ENCODE peak calls at places on chromosomes 6 and 20, in four cellular contexts. One of them, this sample, is unnamed.

GRCh38 chr6:47308223-47308567 is 1.5 kb downstream of the TNFRSF21 start:
- DNase-seq in cardiac muscle cell: peak; percentile 10
- DNase-seq in uterus: no peak
- DNase-seq in heart right ventricle: no peak
- DNase-seq in this sample: no peak

GRCh38 chr6:106858653-106859092 is 115.9 kb downstream of the CD24 start:
- DNase-seq in cardiac muscle cell: no peak
- DNase-seq in uterus: peak; percentile 62
- DNase-seq in heart right ventricle: no peak
- DNase-seq in this sample: no peak

GRCh38 chr6:16481680-16482079 is 243.3 kb downstream of the GMPR start:
- DNase-seq in cardiac muscle cell: no peak
- DNase-seq in uterus: no peak
- DNase-seq in heart right ventricle: no peak
- DNase-seq in this sample: no peak

GRCh38 chr6:30960907-30961673 is 20.3 kb downstream of the MUCL3 start:
- DNase-seq in cardiac muscle cell: no peak
- DNase-seq in uterus: no peak
- DNase-seq in heart right ventricle: no peak
- DNase-seq in this sample: no peak

GRCh38 chr6:142861711-142862110 is 83.3 kb downstream of the HIVEP2 start:
- DNase-seq in cardiac muscle cell: no peak
- DNase-seq in uterus: no peak
- DNase-seq in heart right ventricle: no peak
- DNase-seq in this sample: no peak

GRCh38 chr6:72784581-72784980 is 162.7 kb downstream of the KCNQ5 start:
- DNase-seq in cardiac muscle cell: no peak
- DNase-seq in uterus: no peak
- DNase-seq in heart right ventricle: no peak
- DNase-seq in this sample: no peak

GRCh38 chr6:33927112-33927511 is 123.3 kb upstream of the MLN start:
- DNase-seq in cardiac muscle cell: no peak
- DNase-seq in uterus: no peak
- DNase-seq in heart right ventricle: no peak
- DNase-seq in this sample: no peak

GRCh38 chr20:60255866-60256265 is 297.6 kb downstream of the CDH26 start:
- DNase-seq in cardiac muscle cell: no peak
- DNase-seq in uterus: no peak
- DNase-seq in heart right ventricle: no peak
- DNase-seq in this sample: no peak

GRCh38 chr6:138654715-138655634 is 118.6 kb upstream of the CCDC28A start:
- DNase-seq in cardiac muscle cell: no peak
- DNase-seq in uterus: no peak
- DNase-seq in heart right ventricle: no peak
- DNase-seq in this sample: no peak

GRCh38 chr6:87660226-87660886 is 41.7 kb downstream of the AKIRIN2 start:
- DNase-seq in cardiac muscle cell: no peak
- DNase-seq in uterus: no peak
- DNase-seq in heart right ventricle: no peak
- DNase-seq in this sample: no peak

GRCh38 chr20:5612476-5613291 is 137.5 kb upstream of the SHLD1 start:
- DNase-seq in cardiac muscle cell: no peak
- DNase-seq in uterus: no peak
- DNase-seq in heart right ventricle: no peak
- DNase-seq in this sample: no peak

GRCh38 chr20:48629960-48630315 is 197.9 kb downstream of the PREX1 start:
- DNase-seq in cardiac muscle cell: no peak
- DNase-seq in uterus: no peak
- DNase-seq in heart right ventricle: no peak
- DNase-seq in this sample: no peak

GRCh38 chr6:25832307-25832662 is 433 bp upstream of the SLC17A1 start:
- DNase-seq in cardiac muscle cell: no peak
- DNase-seq in uterus: no peak
- DNase-seq in heart right ventricle: no peak
- DNase-seq in this sample: no peak

GRCh38 chr6:163731215-163732013 is 316.9 kb downstream of the QKI start:
- DNase-seq in cardiac muscle cell: no peak
- DNase-seq in uterus: no peak
- DNase-seq in heart right ventricle: no peak
- DNase-seq in this sample: no peak

GRCh38 chr6:16982827-16983226 is 119.0 kb upstream of the STMND1 start:
- DNase-seq in cardiac muscle cell: no peak
- DNase-seq in uterus: no peak
- DNase-seq in heart right ventricle: no peak
- DNase-seq in this sample: no peak

GRCh38 chr6:40210628-40211056 is 276.4 kb upstream of the MOCS1 start:
- DNase-seq in cardiac muscle cell: no peak
- DNase-seq in uterus: no peak
- DNase-seq in heart right ventricle: no peak
- DNase-seq in this sample: no peak

GRCh38 chr20:11849976-11850670 is 67.6 kb upstream of the BTBD3 start:
- DNase-seq in cardiac muscle cell: no peak
- DNase-seq in uterus: no peak
- DNase-seq in heart right ventricle: no peak
- DNase-seq in this sample: no peak

GRCh38 chr6:77136086-77136485 is 327.2 kb downstream of the HTR1B start:
- DNase-seq in cardiac muscle cell: no peak
- DNase-seq in uterus: no peak
- DNase-seq in heart right ventricle: no peak
- DNase-seq in this sample: no peak

GRCh38 chr6:43089874-43090556 is 13.9 kb downstream of the PTK7 start:
- DNase-seq in cardiac muscle cell: no peak
- DNase-seq in uterus: no peak
- DNase-seq in heart right ventricle: no peak
- DNase-seq in this sample: peak; percentile 33

GRCh38 chr6:16324622-16325225 is 86.3 kb downstream of the GMPR start:
- DNase-seq in cardiac muscle cell: no peak
- DNase-seq in uterus: no peak
- DNase-seq in heart right ventricle: no peak
- DNase-seq in this sample: no peak

GRCh38 chr6:23655502-23655901 is 470.5 kb upstream of the NRSN1 start:
- DNase-seq in cardiac muscle cell: no peak
- DNase-seq in uterus: no peak
- DNase-seq in heart right ventricle: no peak
- DNase-seq in this sample: no peak

GRCh38 chr6:163398104-163398503 is 16.4 kb upstream of the QKI start:
- DNase-seq in cardiac muscle cell: no peak
- DNase-seq in uterus: no peak
- DNase-seq in heart right ventricle: no peak
- DNase-seq in this sample: no peak

GRCh38 chr20:45592574-45593189 is 13.6 kb upstream of the WFDC8 start:
- DNase-seq in cardiac muscle cell: peak; percentile 11
- DNase-seq in uterus: no peak
- DNase-seq in heart right ventricle: no peak
- DNase-seq in this sample: no peak

GRCh38 chr6:21163110-21163837 is 430.3 kb upstream of the SOX4 start:
- DNase-seq in cardiac muscle cell: no peak
- DNase-seq in uterus: no peak
- DNase-seq in heart right ventricle: no peak
- DNase-seq in this sample: no peak

GRCh38 chr6:74334722-74335121 is 638.7 kb downstream of the CD109 start:
- DNase-seq in cardiac muscle cell: no peak
- DNase-seq in uterus: no peak
- DNase-seq in heart right ventricle: no peak
- DNase-seq in this sample: no peak

GRCh38 chr20:25149986-25150385 is 45.5 kb upstream of the ENTPD6 start:
- DNase-seq in cardiac muscle cell: no peak
- DNase-seq in uterus: no peak
- DNase-seq in heart right ventricle: no peak
- DNase-seq in this sample: no peak

GRCh38 chr6:30101423-30101938 is 11.4 kb downstream of the TRIM31 start:
- DNase-seq in cardiac muscle cell: no peak
- DNase-seq in uterus: no peak
- DNase-seq in heart right ventricle: no peak
- DNase-seq in this sample: no peak

DNA sequence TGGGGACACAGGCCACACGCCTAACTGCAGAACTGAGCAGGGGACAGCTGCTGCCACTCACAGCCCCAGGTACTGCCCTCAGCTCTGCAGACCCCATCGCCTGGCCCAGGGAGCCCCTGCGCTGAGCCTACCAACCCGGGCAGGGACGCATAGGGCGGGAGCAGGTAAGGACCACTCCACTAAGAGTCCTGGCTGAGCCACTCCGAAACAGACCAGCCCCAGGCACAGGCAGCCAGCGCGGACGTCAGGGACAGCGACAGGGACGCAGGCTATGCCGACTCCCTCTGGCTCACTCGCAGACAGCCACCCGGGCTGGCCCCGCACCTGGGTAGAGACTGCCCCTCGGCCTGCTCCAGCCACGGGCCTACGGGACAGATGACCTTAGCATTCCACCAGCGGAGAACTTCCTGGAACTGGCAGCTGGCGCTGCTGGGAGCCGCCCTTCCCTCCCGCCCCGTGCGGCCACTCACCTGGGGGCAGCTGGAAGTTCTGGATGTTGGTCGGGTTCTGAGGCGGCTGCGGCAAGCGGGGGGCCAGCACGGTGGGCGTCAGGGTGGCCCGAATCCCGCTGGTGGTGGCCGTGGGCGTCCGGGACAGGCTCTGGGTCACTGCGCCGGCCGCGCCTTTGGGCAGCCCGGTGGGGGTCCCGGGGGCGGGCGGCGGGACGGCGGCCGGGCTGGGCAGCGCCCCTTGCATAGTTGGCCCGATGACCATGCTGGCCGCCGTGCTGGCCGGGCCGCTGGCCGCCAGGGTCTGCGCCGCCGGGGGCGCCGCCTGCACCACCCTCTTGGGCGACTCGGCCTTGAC is 1.5 kb downstream of the TAF4 start:
- DNase-seq in cardiac muscle cell: peak; percentile 56
- DNase-seq in uterus: no peak
- DNase-seq in heart right ventricle: peak; percentile 23
- DNase-seq in this sample: no peak
- H3K4me3 ChIP-seq in cardiac muscle cell: peak overlapping the region; percentile 37
- H3K4me3 ChIP-seq in uterus: peak overlapping the region; percentile 41
- H3K4me3 ChIP-seq in heart right ventricle: peak overlapping the region; percentile 35
- H3K4me3 ChIP-seq in this sample: peak overlapping the region; percentile 45

DNA sequence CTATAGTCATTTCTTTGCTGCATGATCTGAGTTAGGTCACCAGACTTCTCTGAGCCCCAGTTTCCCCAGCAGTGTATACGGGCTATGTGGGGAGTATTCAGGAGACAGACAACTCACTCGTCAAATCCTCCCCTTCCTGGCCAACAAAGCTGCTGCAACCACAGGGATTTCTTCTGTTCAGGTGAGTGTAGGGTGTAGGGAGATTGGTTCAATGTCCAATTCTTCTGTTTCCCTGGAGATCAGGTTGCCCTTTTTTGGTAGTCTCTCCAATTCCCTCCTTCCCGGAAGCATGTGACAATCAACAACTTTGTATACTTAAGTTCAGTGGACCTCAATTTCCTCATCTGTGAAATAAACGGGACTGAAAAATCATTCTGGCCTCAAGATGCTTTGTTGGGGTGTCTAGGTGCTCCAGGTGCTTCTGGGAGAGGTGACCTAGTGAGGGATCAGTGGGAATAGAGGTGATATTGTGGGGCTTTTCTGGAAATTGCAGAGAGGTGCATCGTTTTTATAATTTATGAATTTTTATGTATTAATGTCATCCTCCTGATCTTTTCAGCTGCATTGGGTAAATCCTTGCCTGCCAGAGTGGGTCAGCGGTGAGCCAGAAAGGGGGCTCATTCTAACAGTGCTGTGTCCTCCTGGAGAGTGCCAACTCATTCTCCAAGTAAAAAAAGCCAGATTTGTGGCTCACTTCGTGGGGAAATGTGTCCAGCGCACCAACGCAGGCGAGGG is 594 bp upstream of the CDKN1A start:
- DNase-seq in cardiac muscle cell: no peak
- DNase-seq in uterus: no peak
- DNase-seq in heart right ventricle: no peak
- DNase-seq in this sample: no peak
- H3K36me3 ChIP-seq in cardiac muscle cell: no peaks in the 10 kb centered on the region
- H3K36me3 ChIP-seq in uterus: no peaks in the 10 kb centered on the region
- H3K36me3 ChIP-seq in heart right ventricle: no peaks in the 10 kb centered on the region
- H3K36me3 ChIP-seq in this sample: no peaks in the 10 kb centered on the region

GRCh38 chr6:132967871-132968270 is 153.5 kb downstream of the RPS12 start:
- DNase-seq in cardiac muscle cell: no peak
- DNase-seq in uterus: no peak
- DNase-seq in heart right ventricle: no peak
- DNase-seq in this sample: no peak

GRCh38 chr6:132962936-132963579 is 148.7 kb downstream of the RPS12 start:
- DNase-seq in cardiac muscle cell: peak; percentile 82
- DNase-seq in uterus: peak; percentile 35
- DNase-seq in heart right ventricle: peak; percentile 56
- DNase-seq in this sample: peak; percentile 69

GRCh38 chr6:132964101-132964867 is 149.9 kb downstream of the RPS12 start:
- DNase-seq in cardiac muscle cell: no peak
- DNase-seq in uterus: no peak
- DNase-seq in heart right ventricle: no peak
- DNase-seq in this sample: no peak

GRCh38 chr6:132961610-132962009 is 147.2 kb downstream of the RPS12 start:
- DNase-seq in cardiac muscle cell: peak; percentile 18
- DNase-seq in uterus: no peak
- DNase-seq in heart right ventricle: no peak
- DNase-seq in this sample: no peak

GRCh38 chr6:132964868-132965382 is 150.6 kb downstream of the RPS12 start:
- DNase-seq in cardiac muscle cell: no peak
- DNase-seq in uterus: no peak
- DNase-seq in heart right ventricle: no peak
- DNase-seq in this sample: no peak
- H3K4me3 ChIP-seq in cardiac muscle cell: no peak overlapping the region
- H3K4me3 ChIP-seq in uterus: no peak overlapping the region
- H3K4me3 ChIP-seq in heart right ventricle: no peak overlapping the region
- H3K4me3 ChIP-seq in this sample: no peak overlapping the region

GRCh38 chr6:170228581-170229310 is 62.1 kb downstream of the DLL1 start:
- DNase-seq in cardiac muscle cell: no peak
- DNase-seq in uterus: peak; percentile 9
- DNase-seq in heart right ventricle: no peak
- DNase-seq in this sample: peak; percentile 46
- H3K36me3 ChIP-seq in cardiac muscle cell: no peaks in the 10 kb centered on the region
- H3K36me3 ChIP-seq in uterus: no peaks in the 10 kb centered on the region
- H3K36me3 ChIP-seq in heart right ventricle: no peaks in the 10 kb centered on the region
- H3K36me3 ChIP-seq in this sample: no peaks in the 10 kb centered on the region

DNA sequence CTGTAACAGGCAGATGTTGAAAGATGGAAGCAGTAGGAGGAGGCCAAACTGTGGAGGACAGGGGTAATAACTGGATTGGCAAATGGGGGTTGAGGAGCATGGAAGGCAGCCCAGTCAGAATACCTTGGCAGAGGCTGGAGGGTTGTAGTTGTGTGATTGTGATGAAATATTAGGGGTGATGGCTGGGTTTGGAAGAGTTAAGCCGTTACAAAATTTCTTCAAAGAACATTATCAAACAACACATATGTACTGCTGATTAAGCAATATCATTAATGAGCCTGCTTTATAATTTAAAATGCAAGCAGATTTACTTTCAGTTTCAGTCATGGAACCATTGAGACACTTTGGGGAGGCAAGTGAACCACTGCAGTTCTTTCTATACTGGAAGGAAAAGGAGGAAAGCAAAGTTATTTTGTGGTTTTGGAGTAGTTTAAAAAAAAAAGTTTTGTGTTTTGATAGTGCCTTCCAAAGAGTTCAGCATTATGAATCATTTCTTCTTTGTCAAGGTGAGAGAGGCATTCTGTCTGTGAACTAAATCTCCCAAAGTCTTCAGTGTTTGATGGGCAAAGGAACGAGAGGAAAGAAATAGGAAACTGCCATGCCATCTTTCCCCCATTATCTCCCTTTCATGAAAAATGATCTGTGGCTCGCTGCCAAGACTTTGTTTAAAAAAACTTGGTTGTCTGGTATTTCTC is 20.7 kb downstream of the FOXO3 start:
- DNase-seq in cardiac muscle cell: no peak
- DNase-seq in uterus: peak; percentile 79
- DNase-seq in heart right ventricle: no peak
- DNase-seq in this sample: no peak
- H3K4me3 ChIP-seq in cardiac muscle cell: no peak overlapping the region
- H3K4me3 ChIP-seq in uterus: peak overlapping the region; percentile 12
- H3K4me3 ChIP-seq in heart right ventricle: no peak overlapping the region
- H3K4me3 ChIP-seq in this sample: no peak overlapping the region

This sample was measured in aorta.